ENCODE peak calls at places on chromosome 9, in six cellular contexts. N, Q, H, B, P and U are unnamed samples.

GRCh38 chr9:15422355-15423327 is at the start of gene SNAPC3:
- DNase-seq in Q (peak), B (peak), P (peak), H (peak), N (peak), U (peak)

GRCh38 chr9:123928471-123929176 is 1.3 kb downstream of the DENND1A start:
- DNase-seq in B (no peak), H (peak), N (peak), Q (no peak), P (no peak), U (peak)

GRCh38 chr9:109286981-109287380 is 33.9 kb downstream of the EPB41L4B start:
- DNase-seq in H (no peak), B (no peak), P (no peak), Q (no peak), N (no peak), U (peak)

GRCh38 chr9:8224381-8224791 is 424.8 kb upstream of the DMAC1 start:
- DNase-seq in N (no peak), H (no peak), P (no peak), Q (no peak), B (no peak), U (no peak)

GRCh38 chr9:73280113-73280512 is 128.4 kb downstream of the ANXA1 start:
- DNase-seq in H (no peak), P (no peak), B (no peak), Q (no peak), N (no peak), U (no peak)

GRCh38 chr9:105296889-105297288 is 52.4 kb downstream of the SLC44A1 start:
- DNase-seq in B (no peak), N (no peak), H (no peak), Q (peak), P (no peak), U (no peak)

GRCh38 chr9:81798606-81799005 is 109.3 kb upstream of the TLE1 start:
- DNase-seq in P (no peak), N (no peak), H (no peak), Q (no peak), B (no peak), U (no peak)

GRCh38 chr9:80503692-80504400 is 932.1 kb downstream of the TLE4 start:
- DNase-seq in Q (no peak), H (no peak), B (no peak), N (no peak), P (no peak), U (no peak)

GRCh38 chr9:134176599-134176968 is 12.2 kb upstream of the RNU6ATAC start:
- DNase-seq in B (no peak), N (no peak), H (no peak), P (no peak), Q (no peak), U (no peak)

GRCh38 chr9:121749614-121750013 is 98.2 kb downstream of the DAB2IP start:
- DNase-seq in Q (no peak), N (no peak), H (no peak), P (no peak), B (no peak), U (no peak)

GRCh38 chr9:11933926-11934325 is 759.3 kb upstream of the TYRP1 start:
- DNase-seq in Q (no peak), N (no peak), P (no peak), H (no peak), B (no peak), U (no peak)

DNA sequence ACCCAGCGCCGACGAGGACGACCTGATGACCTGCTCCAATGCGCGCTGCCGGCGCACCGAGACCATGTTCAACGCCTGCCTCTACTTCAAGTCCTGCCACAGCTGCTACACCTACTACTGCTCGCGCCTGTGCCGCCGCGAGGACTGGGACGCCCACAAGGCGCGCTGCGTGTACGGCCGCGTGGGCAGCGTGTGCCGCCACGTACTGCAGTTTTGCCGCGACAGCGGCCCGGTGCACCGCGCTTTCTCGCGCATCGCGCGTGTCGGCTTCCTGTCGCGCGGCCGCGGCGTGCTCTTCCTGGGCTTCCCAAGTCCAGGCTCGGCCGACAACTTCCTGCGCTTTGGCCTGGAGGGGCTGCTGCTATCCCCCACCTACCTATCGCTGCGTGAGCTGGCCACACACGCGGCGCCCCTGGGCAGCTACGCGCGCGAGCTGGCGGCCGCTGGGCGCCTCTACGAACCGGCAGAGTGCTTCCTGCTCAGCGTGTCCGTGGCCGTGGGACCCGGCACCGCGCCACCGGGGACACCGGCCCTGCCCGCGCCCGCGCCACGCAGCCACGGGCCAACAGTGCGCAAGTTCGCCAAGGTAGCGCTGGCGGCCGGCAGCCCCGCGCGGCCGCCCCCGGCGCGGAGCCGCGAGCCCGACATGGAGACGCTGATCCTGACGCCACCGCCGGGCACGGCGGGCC is 2.7 kb upstream of the PHPT1 start:
- DNase-seq in B (no peak), P (no peak), H (no peak), Q (no peak), N (no peak), U (no peak)
- TF ChIP-seq POLR2A in B (no peak), P (no peak), H (no peak), Q (no peak), N (no peak), U (no peak)

DNA sequence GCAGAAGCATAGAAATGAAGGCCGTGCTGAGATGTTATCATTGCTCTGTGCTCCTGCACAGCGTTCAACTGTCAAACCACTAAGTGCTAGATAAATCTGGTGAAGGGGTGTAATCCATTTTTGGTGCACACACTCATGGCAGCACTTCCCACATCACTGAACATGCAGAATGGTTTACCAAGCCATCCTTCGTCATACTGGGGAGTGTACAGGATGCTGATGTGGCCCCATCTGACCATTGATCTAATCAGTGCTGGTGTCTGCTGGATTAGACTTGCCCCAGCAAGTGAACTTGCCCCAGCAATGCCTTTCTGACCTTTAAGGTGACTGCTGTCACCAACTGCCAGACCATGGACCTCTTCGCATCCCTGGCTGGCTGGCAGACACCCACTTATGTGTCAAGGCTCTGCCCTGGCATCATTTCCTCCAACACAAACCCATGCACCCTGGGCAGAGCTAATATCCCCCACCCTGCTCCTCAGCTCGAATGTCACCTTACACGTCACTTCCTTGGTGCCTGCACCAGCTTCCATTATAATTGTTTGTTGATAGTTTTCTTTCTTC is 4.2 kb upstream of the SEMA4D start:
- DNase-seq in Q (no peak), P (no peak), H (no peak), N (no peak), B (no peak), U (no peak)
- H3K4me3 ChIP-seq in Q (no peak), P (no peak), H (no peak), N (no peak), B (no peak), U (no peak)

DNA sequence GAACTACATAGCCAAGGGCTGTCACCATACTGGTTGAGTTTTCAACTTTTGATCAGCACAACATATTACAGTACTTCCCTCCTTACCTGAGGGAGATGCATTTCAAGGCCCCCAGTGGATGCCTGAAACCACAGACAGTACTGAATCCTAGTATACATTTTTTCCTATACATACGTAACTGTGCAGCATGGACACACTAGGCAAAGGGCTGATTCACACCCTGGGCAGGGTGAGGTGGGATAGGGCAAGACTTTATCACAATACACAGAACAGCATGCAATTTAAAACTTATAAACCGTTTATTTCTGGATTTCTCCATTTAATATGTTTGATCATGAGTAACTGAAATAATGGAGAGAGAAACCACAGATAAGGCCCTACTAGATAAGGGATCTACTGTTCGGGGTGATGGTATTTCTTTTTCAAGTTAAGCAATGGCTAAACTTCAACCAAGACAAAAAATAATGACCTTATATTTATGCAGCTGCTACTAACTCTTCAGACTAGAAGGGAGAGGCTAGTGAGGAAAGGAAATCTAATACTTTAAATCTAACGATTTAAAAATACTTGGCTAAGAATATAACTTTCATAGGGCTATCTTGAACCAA is 186.9 kb upstream of the GNA14 start:
- DNase-seq in P (no peak), N (no peak), Q (no peak), H (no peak), B (no peak), U (no peak)
- TF ChIP-seq POLR2A in P (no peak), N (no peak), Q (no peak), H (no peak), B (no peak), U (no peak)

DNA sequence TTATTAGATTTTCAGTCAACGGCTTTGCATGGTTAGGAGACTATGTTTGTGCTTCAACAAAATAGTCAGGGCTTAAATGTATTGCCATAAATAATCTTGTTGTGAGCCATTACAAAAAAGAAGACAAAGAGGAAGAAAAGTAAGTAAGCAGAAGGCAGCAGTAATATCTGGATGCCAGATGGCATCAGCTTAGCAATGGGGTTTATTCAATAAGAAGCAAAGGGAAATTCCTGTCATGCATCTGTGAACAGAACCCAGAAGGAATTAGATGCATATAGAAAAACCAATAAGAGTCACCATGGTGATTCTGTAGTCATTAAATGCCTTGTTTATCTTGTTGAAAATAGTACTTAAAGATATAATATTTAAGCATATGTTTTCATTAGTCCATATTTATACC is 215.9 kb downstream of the ADAMTSL1 start:
- DNase-seq in H (no peak), N (no peak), B (no peak), P (no peak), Q (no peak), U (no peak)
- H3K4me3 ChIP-seq in H (no peak), N (no peak), B (no peak), P (no peak), Q (no peak), U (no peak)